ENCODE peak calls at places on chromosomes 11 and 22, in five cellular contexts. One of them, this sample, is unnamed.

GRCh38 chr11:127018683-127019279 is 18.2 kb upstream of the KIRREL3 start:
- DNase-seq in amniotic stem cell: no peak
- DNase-seq in activated naive CD8-positive, alpha-beta T cell treated with anti-CD3 and anti-CD28 coated beads for 36 hours: no peak
- DNase-seq in heart left ventricle: no peak
- DNase-seq in NB4: no peak
- DNase-seq in this sample: no peak

GRCh38 chr11:23364076-23364475 is 503.8 kb upstream of the CCDC179 start:
- DNase-seq in activated naive CD8-positive, alpha-beta T cell treated with anti-CD3 and anti-CD28 coated beads for 36 hours: no peak
- DNase-seq in heart left ventricle: no peak
- DNase-seq in amniotic stem cell: no peak
- DNase-seq in NB4: no peak
- DNase-seq in this sample: no peak

GRCh38 chr11:118343981-118344521 is at the start of gene CD3G:
- DNase-seq in activated naive CD8-positive, alpha-beta T cell treated with anti-CD3 and anti-CD28 coated beads for 36 hours: peak; percentile 79
- DNase-seq in NB4: no peak
- DNase-seq in heart left ventricle: no peak
- DNase-seq in amniotic stem cell: no peak
- DNase-seq in this sample: no peak

GRCh38 chr22:50141891-50142363 is 28.6 kb upstream of the PANX2 start:
- DNase-seq in heart left ventricle: no peak
- DNase-seq in amniotic stem cell: no peak
- DNase-seq in activated naive CD8-positive, alpha-beta T cell treated with anti-CD3 and anti-CD28 coated beads for 36 hours: no peak
- DNase-seq in NB4: peak; percentile 26
- DNase-seq in this sample: no peak

GRCh38 chr11:112166561-112166960 is 611 bp upstream of the TEX12 start:
- DNase-seq in amniotic stem cell: no peak
- DNase-seq in heart left ventricle: no peak
- DNase-seq in NB4: no peak
- DNase-seq in activated naive CD8-positive, alpha-beta T cell treated with anti-CD3 and anti-CD28 coated beads for 36 hours: no peak
- DNase-seq in this sample: peak; percentile 24

GRCh38 chr11:103266167-103266831 is 157.1 kb downstream of the DYNC2H1 start:
- DNase-seq in activated naive CD8-positive, alpha-beta T cell treated with anti-CD3 and anti-CD28 coated beads for 36 hours: no peak
- DNase-seq in NB4: no peak
- DNase-seq in amniotic stem cell: no peak
- DNase-seq in heart left ventricle: no peak
- DNase-seq in this sample: no peak

GRCh38 chr11:1521382-1522080 is 35.0 kb upstream of the MOB2 start:
- DNase-seq in amniotic stem cell: no peak
- DNase-seq in NB4: peak; percentile 68
- DNase-seq in heart left ventricle: no peak
- DNase-seq in activated naive CD8-positive, alpha-beta T cell treated with anti-CD3 and anti-CD28 coated beads for 36 hours: no peak
- DNase-seq in this sample: no peak

GRCh38 chr22:46533434-46533833 is 4.0 kb downstream of the CELSR1 start:
- DNase-seq in heart left ventricle: no peak
- DNase-seq in activated naive CD8-positive, alpha-beta T cell treated with anti-CD3 and anti-CD28 coated beads for 36 hours: no peak
- DNase-seq in NB4: no peak
- DNase-seq in amniotic stem cell: no peak
- DNase-seq in this sample: no peak

GRCh38 chr11:534592-535518 is 521 bp downstream of the HRAS start:
- DNase-seq in amniotic stem cell: no peak
- DNase-seq in heart left ventricle: no peak
- DNase-seq in activated naive CD8-positive, alpha-beta T cell treated with anti-CD3 and anti-CD28 coated beads for 36 hours: peak; percentile 36
- DNase-seq in NB4: peak; percentile 42
- DNase-seq in this sample: no peak

GRCh38 chr11:41099654-41100053 is 359.8 kb downstream of the LRRC4C start:
- DNase-seq in heart left ventricle: no peak
- DNase-seq in amniotic stem cell: no peak
- DNase-seq in NB4: no peak
- DNase-seq in activated naive CD8-positive, alpha-beta T cell treated with anti-CD3 and anti-CD28 coated beads for 36 hours: no peak
- DNase-seq in this sample: no peak

GRCh38 chr11:115134886-115135285 is 369.3 kb downstream of the CADM1 start:
- DNase-seq in activated naive CD8-positive, alpha-beta T cell treated with anti-CD3 and anti-CD28 coated beads for 36 hours: no peak
- DNase-seq in amniotic stem cell: no peak
- DNase-seq in heart left ventricle: no peak
- DNase-seq in NB4: no peak
- DNase-seq in this sample: no peak

GRCh38 chr11:47461876-47462275 is 12.9 kb upstream of the RAPSN start:
- DNase-seq in amniotic stem cell: no peak
- DNase-seq in heart left ventricle: no peak
- DNase-seq in activated naive CD8-positive, alpha-beta T cell treated with anti-CD3 and anti-CD28 coated beads for 36 hours: no peak
- DNase-seq in NB4: no peak
- DNase-seq in this sample: no peak

GRCh38 chr11:94946812-94947211 is 26.5 kb downstream of the CWC15 start:
- DNase-seq in amniotic stem cell: no peak
- DNase-seq in activated naive CD8-positive, alpha-beta T cell treated with anti-CD3 and anti-CD28 coated beads for 36 hours: no peak
- DNase-seq in NB4: no peak
- DNase-seq in heart left ventricle: no peak
- DNase-seq in this sample: no peak

GRCh38 chr11:66559141-66559861 is 9.1 kb downstream of the CTSF start:
- DNase-seq in activated naive CD8-positive, alpha-beta T cell treated with anti-CD3 and anti-CD28 coated beads for 36 hours: peak; percentile 41
- DNase-seq in heart left ventricle: no peak
- DNase-seq in amniotic stem cell: no peak
- DNase-seq in NB4: no peak
- DNase-seq in this sample: no peak

GRCh38 chr11:79045811-79046304 is 395.0 kb downstream of the TENM4 start:
- DNase-seq in NB4: no peak
- DNase-seq in activated naive CD8-positive, alpha-beta T cell treated with anti-CD3 and anti-CD28 coated beads for 36 hours: no peak
- DNase-seq in heart left ventricle: no peak
- DNase-seq in amniotic stem cell: no peak
- DNase-seq in this sample: no peak

GRCh38 chr11:58928691-58929090 is 10.6 kb upstream of the GLYATL1 start:
- DNase-seq in heart left ventricle: no peak
- DNase-seq in activated naive CD8-positive, alpha-beta T cell treated with anti-CD3 and anti-CD28 coated beads for 36 hours: no peak
- DNase-seq in NB4: no peak
- DNase-seq in amniotic stem cell: no peak
- DNase-seq in this sample: no peak

GRCh38 chr11:68051191-68052136 is 12.6 kb downstream of the TCIRG1 start:
- DNase-seq in amniotic stem cell: no peak
- DNase-seq in heart left ventricle: peak; percentile 61
- DNase-seq in activated naive CD8-positive, alpha-beta T cell treated with anti-CD3 and anti-CD28 coated beads for 36 hours: no peak
- DNase-seq in NB4: peak; percentile 19
- DNase-seq in this sample: no peak

GRCh38 chr22:42805016-42805997 is 51.8 kb downstream of the ARFGAP3 start:
- DNase-seq in NB4: no peak
- DNase-seq in amniotic stem cell: no peak
- DNase-seq in heart left ventricle: no peak
- DNase-seq in activated naive CD8-positive, alpha-beta T cell treated with anti-CD3 and anti-CD28 coated beads for 36 hours: no peak
- DNase-seq in this sample: no peak

GRCh38 chr11:1228183-1228821 is 5.4 kb downstream of the MUC5B start:
- DNase-seq in amniotic stem cell: no peak
- DNase-seq in NB4: no peak
- DNase-seq in activated naive CD8-positive, alpha-beta T cell treated with anti-CD3 and anti-CD28 coated beads for 36 hours: no peak
- DNase-seq in heart left ventricle: peak; percentile 58
- DNase-seq in this sample: no peak

GRCh38 chr11:37812281-37812880 is 1214.3 kb upstream of the RAG2 start:
- DNase-seq in amniotic stem cell: no peak
- DNase-seq in activated naive CD8-positive, alpha-beta T cell treated with anti-CD3 and anti-CD28 coated beads for 36 hours: no peak
- DNase-seq in heart left ventricle: no peak
- DNase-seq in NB4: no peak
- DNase-seq in this sample: no peak

GRCh38 chr11:94851864-94852581 is 83.9 kb downstream of the AMOTL1 start:
- DNase-seq in NB4: no peak
- DNase-seq in activated naive CD8-positive, alpha-beta T cell treated with anti-CD3 and anti-CD28 coated beads for 36 hours: no peak
- DNase-seq in heart left ventricle: no peak
- DNase-seq in amniotic stem cell: no peak
- DNase-seq in this sample: no peak

GRCh38 chr11:2774173-2775082 is 74.6 kb upstream of the KCNQ1OT1 start:
- DNase-seq in NB4: no peak
- DNase-seq in heart left ventricle: peak; percentile 27
- DNase-seq in amniotic stem cell: no peak
- DNase-seq in activated naive CD8-positive, alpha-beta T cell treated with anti-CD3 and anti-CD28 coated beads for 36 hours: no peak
- DNase-seq in this sample: no peak

GRCh38 chr22:38782402-38783094 is 11.4 kb downstream of the DNAL4 start:
- DNase-seq in heart left ventricle: peak; percentile 54
- DNase-seq in NB4: peak; percentile 82
- DNase-seq in amniotic stem cell: peak; percentile 33
- DNase-seq in activated naive CD8-positive, alpha-beta T cell treated with anti-CD3 and anti-CD28 coated beads for 36 hours: no peak
- DNase-seq in this sample: peak; percentile 90

GRCh38 chr11:121421149-121421906 is 30.8 kb upstream of the SORL1 start:
- DNase-seq in heart left ventricle: no peak
- DNase-seq in amniotic stem cell: no peak
- DNase-seq in NB4: peak; percentile 74
- DNase-seq in activated naive CD8-positive, alpha-beta T cell treated with anti-CD3 and anti-CD28 coated beads for 36 hours: no peak
- DNase-seq in this sample: no peak

GRCh38 chr11:95593101-95593500 is 196.5 kb downstream of the FAM76B start:
- DNase-seq in amniotic stem cell: no peak
- DNase-seq in activated naive CD8-positive, alpha-beta T cell treated with anti-CD3 and anti-CD28 coated beads for 36 hours: no peak
- DNase-seq in NB4: no peak
- DNase-seq in heart left ventricle: no peak
- DNase-seq in this sample: no peak